ENCODE peak calls at places on chromosomes 2 and 18, in five cellular contexts. L is astrocyte of the spinal cord, C is astrocyte, H is left lung, M is psoas muscle. Y is an unnamed sample.
A peak's percentile ranks its signal among the peaks of the same experiment; 100 is the strongest.

GRCh38 chr2:121999273-121999672 is 243.8 kb downstream of the TSN start:
- DNase-seq in L (peak; percentile 39), C (peak; percentile 22), H (no peak), M (no peak), Y (no peak)

GRCh38 chr2:100413586-100413985 is 3.9 kb downstream of the CHST10 start:
- DNase-seq in L (no peak), C (no peak), H (no peak), M (no peak), Y (no peak)

GRCh38 chr2:104733544-104733943 is 120.4 kb upstream of the POU3F3 start:
- DNase-seq in L (no peak), C (no peak), H (no peak), M (no peak), Y (peak; percentile 19)

GRCh38 chr2:112493858-112494648 is 12.1 kb downstream of the TTL start:
- DNase-seq in L (peak; percentile 60), C (peak; percentile 57), H (no peak), M (no peak), Y (peak; percentile 14)

GRCh38 chr18:50429207-50429948 is 54.5 kb downstream of the SKA1 start:
- DNase-seq in L (peak; percentile 32), C (no peak), H (no peak), M (no peak), Y (no peak)

GRCh38 chr2:241003369-241003768 is 5.0 kb downstream of the SNED1 start:
- DNase-seq in L (no peak), C (no peak), H (no peak), M (no peak), Y (no peak)

GRCh38 chr2:56132138-56132537 is 51.7 kb upstream of the CCDC85A start:
- DNase-seq in L (peak; percentile 52), C (peak; percentile 19), H (no peak), M (no peak), Y (no peak)

GRCh38 chr18:50879302-50880107 is 587 bp downstream of the ME2 start:
- DNase-seq in L (peak; percentile 60), C (peak; percentile 55), H (no peak), M (no peak), Y (peak; percentile 42)

GRCh38 chr2:64636105-64636873 is 17.4 kb downstream of the SERTAD2 start:
- DNase-seq in L (no peak), C (no peak), H (no peak), M (no peak), Y (no peak)

GRCh38 chr2:221137385-221137784 is 434.7 kb downstream of the EPHA4 start:
- DNase-seq in L (no peak), C (no peak), H (no peak), M (no peak), Y (no peak)

GRCh38 chr2:159677654-159678053 is 34.7 kb upstream of the MARCHF7 start:
- DNase-seq in L (peak; percentile 31), C (no peak), H (no peak), M (no peak), Y (no peak)

GRCh38 chr2:9463698-9464034 is 10.7 kb upstream of the IAH1 start:
- DNase-seq in L (peak; percentile 36), C (peak; percentile 50), H (no peak), M (no peak), Y (no peak)

GRCh38 chr18:22238036-22238435 is 68.6 kb downstream of the GATA6 start:
- DNase-seq in L (no peak), C (no peak), H (no peak), M (no peak), Y (no peak)

GRCh38 chr2:120323807-120324399 is 22.0 kb upstream of the INHBB start:
- DNase-seq in L (no peak), C (peak; percentile 34), H (no peak), M (no peak), Y (no peak)

GRCh38 chr2:189267925-189268579 is 88.5 kb upstream of the COL5A2 start:
- DNase-seq in L (peak; percentile 90), C (peak; percentile 83), H (no peak), M (no peak), Y (no peak)

GRCh38 chr2:2655451-2655850 is 324.4 kb upstream of the MYT1L start:
- DNase-seq in L (no peak), C (no peak), H (no peak), M (no peak), Y (no peak)

GRCh38 chr2:176656055-176656775 is 387.0 kb downstream of the MTX2 start:
- DNase-seq in L (no peak), C (no peak), H (no peak), M (no peak), Y (no peak)

GRCh38 chr18:3481696-3482210 is 31.8 kb downstream of the TGIF1 start:
- DNase-seq in L (no peak), C (no peak), H (no peak), M (no peak), Y (no peak)

GRCh38 chr2:196836440-196836839 is 27.3 kb upstream of the C2orf66 start:
- DNase-seq in L (no peak), C (no peak), H (no peak), M (no peak), Y (no peak)

GRCh38 chr2:150487537-150488429 is at the start of gene RND3:
- DNase-seq in L (peak; percentile 99), C (peak; percentile 96), H (peak; percentile 92), M (peak; percentile 93), Y (peak; percentile 96)

GRCh38 chr2:16682431-16683130 is 16.9 kb upstream of the CYRIA start:
- DNase-seq in L (no peak), C (no peak), H (no peak), M (peak; percentile 59), Y (peak; percentile 10)

GRCh38 chr18:68152770-68153169 is 562.1 kb downstream of the TMX3 start:
- DNase-seq in L (no peak), C (no peak), H (no peak), M (no peak), Y (no peak)

GRCh38 chr2:3595985-3596384 is 1.1 kb downstream of the COLEC11 start:
- DNase-seq in L (no peak), C (no peak), H (no peak), M (no peak), Y (no peak)

GRCh38 chr2:33204945-33205344 is 258.2 kb downstream of the LTBP1 start:
- DNase-seq in L (no peak), C (no peak), H (no peak), M (no peak), Y (no peak)

GRCh38 chr2:33209976-33210375 is 263.2 kb downstream of the LTBP1 start:
- DNase-seq in L (peak; percentile 74), C (no peak), H (no peak), M (no peak), Y (no peak)

GRCh38 chr2:33208400-33208799 is 261.6 kb downstream of the LTBP1 start:
- DNase-seq in L (no peak), C (no peak), H (no peak), M (no peak), Y (no peak)

GRCh38 chr2:33205693-33206434 is 259.1 kb downstream of the LTBP1 start:
- DNase-seq in L (no peak), C (no peak), H (no peak), M (no peak), Y (no peak)

DNA sequence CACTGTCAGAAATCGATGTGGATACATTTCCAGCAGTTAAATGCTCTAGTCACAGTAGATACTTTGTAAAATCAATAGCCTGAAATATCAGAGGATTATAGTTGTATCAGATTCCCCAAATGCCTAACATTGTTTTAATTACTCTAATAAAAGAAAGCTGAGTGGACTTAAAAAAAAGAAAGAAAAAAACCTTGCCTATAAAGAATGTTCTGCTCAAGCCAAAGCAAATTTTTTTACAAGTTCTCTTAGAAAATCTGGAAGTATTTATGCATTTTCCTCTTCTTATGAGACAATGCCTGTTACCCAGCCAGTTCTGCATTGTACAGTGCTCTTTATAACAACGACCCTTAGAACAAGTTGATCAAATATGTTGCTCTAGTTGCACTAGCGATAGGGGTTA is 260.6 kb downstream of the LTBP1 start:
- DNase-seq in L (peak; percentile 35), C (no peak), H (no peak), M (no peak), Y (no peak)
- H3K4me3 ChIP-seq in L (no peak overlapping the region), C (no peak overlapping the region), H (no peak overlapping the region), M (no peak overlapping the region), Y (no peak overlapping the region)

DNA sequence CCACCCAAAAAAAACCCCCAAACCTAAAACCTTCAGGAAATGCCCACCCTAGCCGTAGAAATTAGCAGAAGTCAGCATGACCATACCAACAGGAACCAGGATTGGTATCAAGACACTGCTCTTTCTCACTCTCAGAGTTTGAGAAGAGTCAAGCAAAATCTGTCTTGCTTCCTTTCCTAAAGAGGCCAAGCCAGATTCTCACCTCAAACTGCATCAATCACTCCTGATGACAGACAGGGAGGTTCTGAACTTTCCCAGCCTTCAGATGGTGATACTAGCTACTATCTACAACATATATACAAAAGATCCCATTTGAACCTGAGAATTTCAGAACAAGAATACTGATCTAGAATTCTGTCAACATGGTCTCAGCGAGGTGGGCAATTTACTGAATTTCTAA is 29.7 kb downstream of the CCDC93 start:
- DNase-seq in L (no peak), C (no peak), H (no peak), M (no peak), Y (no peak)
- H3K4me3 ChIP-seq in L (no peak overlapping the region), C (no peak overlapping the region), H (no peak overlapping the region), M (no peak overlapping the region), Y (no peak overlapping the region)

GRCh38 chr2:208594642-208595385 is 188.2 kb downstream of the PTH2R start:
- DNase-seq in L (no peak), C (no peak), H (no peak), M (no peak), Y (no peak)
- H3K4me3 ChIP-seq in L (no peak overlapping the region), C (no peak overlapping the region), H (no peak overlapping the region), M (no peak overlapping the region), Y (no peak overlapping the region)

DNA sequence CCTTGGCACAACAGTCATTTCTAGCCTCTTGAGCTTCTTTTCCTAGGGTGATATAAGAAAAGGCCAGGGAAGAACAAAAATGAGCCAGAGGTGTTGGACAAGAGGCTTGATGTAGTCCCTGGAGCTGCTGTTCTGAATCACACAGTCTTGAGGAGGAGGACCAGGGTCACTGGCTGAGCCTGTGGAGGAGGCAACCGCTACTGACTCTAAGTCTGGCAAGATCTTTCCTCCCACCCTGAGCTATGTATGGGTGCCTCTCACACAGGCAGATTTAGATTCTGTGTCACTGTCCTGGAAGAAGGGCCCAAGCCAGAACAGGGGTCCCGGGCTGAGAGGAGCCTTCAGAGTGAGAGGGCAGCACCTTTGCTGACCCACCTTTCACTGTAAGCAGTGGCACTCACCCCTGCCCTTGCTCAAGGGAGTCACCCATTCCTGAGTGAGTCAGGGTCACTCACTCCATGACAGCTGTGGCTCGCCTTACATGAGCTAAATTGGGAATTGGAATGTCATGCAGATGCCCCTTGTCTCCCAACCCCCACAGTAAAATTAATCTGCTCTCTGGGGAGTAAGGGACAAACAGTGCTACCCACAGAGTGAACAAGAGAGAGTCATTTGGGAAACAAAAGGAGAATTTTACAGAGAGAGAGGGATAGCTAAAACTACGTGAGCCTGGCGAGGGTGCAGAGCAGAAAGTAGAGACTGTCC is at the start of gene TRIM54:
- DNase-seq in L (no peak), C (no peak), H (no peak), M (peak; percentile 64), Y (no peak)
- H3K4me3 ChIP-seq in L (no peak within 1 kb of the TSS), C (no peak within 1 kb of the TSS), H (no peak within 1 kb of the TSS), M (peak within 1 kb of the TSS; percentile 71), Y (no peak within 1 kb of the TSS)

DNA sequence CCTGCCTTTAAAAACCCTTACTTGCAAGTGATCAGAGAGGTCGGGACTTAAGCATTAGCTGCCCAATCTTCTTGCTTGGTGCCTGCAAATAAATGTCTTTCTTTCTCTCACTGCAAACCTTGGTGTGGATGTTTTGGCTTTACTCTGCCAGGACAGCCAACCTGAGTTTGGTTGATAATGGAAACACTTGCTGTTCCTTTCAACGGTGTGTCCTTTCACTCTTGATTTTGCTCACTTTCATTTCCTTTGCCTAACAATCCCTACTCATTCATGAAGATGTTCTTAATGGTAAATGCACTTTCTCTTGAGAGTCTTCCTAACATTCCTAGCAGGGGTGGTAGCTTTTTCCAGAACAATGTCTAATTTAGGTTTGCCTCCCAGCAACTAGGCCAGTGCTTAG is 366.2 kb downstream of the HRH4 start:
- DNase-seq in L (no peak), C (no peak), H (no peak), M (no peak), Y (no peak)
- H3K4me3 ChIP-seq in L (no peak overlapping the region), C (no peak overlapping the region), H (no peak overlapping the region), M (no peak overlapping the region), Y (no peak overlapping the region)

GRCh38 chr2:27378809-27379290 is 1.7 kb downstream of the ZNF513 start:
- DNase-seq in L (no peak), C (no peak), H (no peak), M (no peak), Y (no peak)
- H3K4me3 ChIP-seq in L (no peak overlapping the region), C (no peak overlapping the region), H (peak overlapping the region; percentile 74), M (no peak overlapping the region), Y (no peak overlapping the region)

Y was measured in MG63.